ENCODE peak calls at places on chromosomes 12 and 14, in seven cellular contexts. M, T, H, V, E, J and N are unnamed samples.

GRCh38 chr14:98715054-98715453 is 556.9 kb downstream of the BCL11B start:
- DNase-seq in M (no peak), T (no peak), H (no peak), V (no peak), E (no peak), J (no peak), N (no peak)

GRCh38 chr14:105900398-105901160 is 374.2 kb downstream of the TMEM121 start:
- DNase-seq in M (no peak), T (no peak), H (peak), V (no peak), E (no peak), J (no peak), N (no peak)

GRCh38 chr12:92602476-92602875 is 100.3 kb upstream of the PLEKHG7 start:
- DNase-seq in M (peak), T (no peak), H (no peak), V (no peak), E (no peak), J (no peak), N (no peak)

GRCh38 chr14:64303471-64303917 is 9.3 kb upstream of the ESR2 start:
- DNase-seq in M (peak), T (no peak), H (no peak), V (peak), E (no peak), J (no peak), N (peak)

GRCh38 chr12:91769736-91770135 is 375.9 kb downstream of the BTG1 start:
- DNase-seq in M (no peak), T (no peak), H (no peak), V (no peak), E (no peak), J (no peak), N (no peak)

GRCh38 chr12:96534339-96534738 is 45.0 kb downstream of the CFAP54 start:
- DNase-seq in M (no peak), T (no peak), H (no peak), V (no peak), E (no peak), J (no peak), N (no peak)

GRCh38 chr14:87332001-87332400 is 661.0 kb downstream of the GALC start:
- DNase-seq in M (no peak), T (no peak), H (no peak), V (no peak), E (no peak), J (no peak), N (no peak)

GRCh38 chr12:24888813-24889212 is 60.1 kb downstream of the BCAT1 start:
- DNase-seq in M (no peak), T (no peak), H (no peak), V (no peak), E (no peak), J (no peak), N (no peak)

GRCh38 chr14:56474419-56475022 is 105.1 kb upstream of the TMEM260 start:
- DNase-seq in M (peak), T (no peak), H (no peak), V (peak), E (no peak), J (no peak), N (peak)

GRCh38 chr14:105863296-105864108 is 337.1 kb downstream of the TMEM121 start:
- DNase-seq in M (no peak), T (no peak), H (no peak), V (no peak), E (no peak), J (peak), N (no peak)

GRCh38 chr14:72549848-72550247 is 344.1 kb downstream of the DPF3 start:
- DNase-seq in M (no peak), T (no peak), H (no peak), V (no peak), E (no peak), J (no peak), N (no peak)

GRCh38 chr12:50934981-50935807 is 17.1 kb upstream of the HIGD1C start:
- DNase-seq in M (no peak), T (no peak), H (no peak), V (no peak), E (no peak), J (no peak), N (no peak)

GRCh38 chr12:130948136-130948535 is 5.6 kb upstream of the ADGRD1 start:
- DNase-seq in M (no peak), T (no peak), H (no peak), V (no peak), E (no peak), J (no peak), N (peak)

GRCh38 chr14:69014829-69015259 is 35.7 kb upstream of the ACTN1 start:
- DNase-seq in M (no peak), T (no peak), H (no peak), V (no peak), E (no peak), J (no peak), N (no peak)

GRCh38 chr14:49992901-49993335 is 100.0 kb downstream of the ARF6 start:
- DNase-seq in M (no peak), T (peak), H (peak), V (no peak), E (no peak), J (no peak), N (no peak)

GRCh38 chr14:23559010-23559920 is 3.2 kb downstream of the THTPA start:
- DNase-seq in M (peak), T (peak), H (no peak), V (peak), E (peak), J (peak), N (no peak)

GRCh38 chr14:48096869-48097268 is 421.5 kb upstream of the MDGA2 start:
- DNase-seq in M (no peak), T (no peak), H (no peak), V (no peak), E (no peak), J (no peak), N (no peak)

GRCh38 chr12:94010307-94010706 is 138.1 kb upstream of the PLXNC1 start:
- DNase-seq in M (no peak), T (no peak), H (no peak), V (no peak), E (no peak), J (no peak), N (no peak)

GRCh38 chr12:90683871-90684270 is 271.1 kb downstream of the CCER1 start:
- DNase-seq in M (no peak), T (no peak), H (no peak), V (no peak), E (no peak), J (no peak), N (no peak)

GRCh38 chr14:104986487-104987164 is 1.0 kb downstream of the CLBA1 start:
- DNase-seq in M (no peak), T (no peak), H (no peak), V (no peak), E (no peak), J (peak), N (no peak)

GRCh38 chr12:39807043-39807442 is 187.4 kb upstream of the ABCD2 start:
- DNase-seq in M (peak), T (no peak), H (no peak), V (no peak), E (no peak), J (no peak), N (no peak)

GRCh38 chr12:46342562-46343033 is 30.0 kb downstream of the SLC38A2 start:
- DNase-seq in M (peak), T (no peak), H (peak), V (peak), E (no peak), J (no peak), N (no peak)

GRCh38 chr12:70448371-70448770 is 82.3 kb downstream of the KCNMB4 start:
- DNase-seq in M (no peak), T (no peak), H (peak), V (no peak), E (no peak), J (no peak), N (no peak)

GRCh38 chr12:92439397-92439779 is 263.4 kb upstream of the PLEKHG7 start:
- DNase-seq in M (peak), T (no peak), H (no peak), V (no peak), E (no peak), J (no peak), N (no peak)

GRCh38 chr14:32595496-32595895 is 266.4 kb downstream of the AKAP6 start:
- DNase-seq in M (no peak), T (no peak), H (no peak), V (no peak), E (no peak), J (no peak), N (no peak)

GRCh38 chr14:26199599-26200370 is 398.0 kb downstream of the NOVA1 start:
- DNase-seq in M (no peak), T (no peak), H (no peak), V (no peak), E (no peak), J (no peak), N (no peak)

GRCh38 chr12:124730455-124730932 is 133.2 kb downstream of the SCARB1 start:
- DNase-seq in M (peak), T (no peak), H (peak), V (peak), E (no peak), J (no peak), N (peak)

GRCh38 chr12:124753993-124754392 is 109.7 kb downstream of the SCARB1 start:
- DNase-seq in M (no peak), T (no peak), H (no peak), V (no peak), E (no peak), J (no peak), N (no peak)

GRCh38 chr12:132147423-132148367 is 3.4 kb downstream of the NOC4L start:
- DNase-seq in M (no peak), T (no peak), H (no peak), V (no peak), E (no peak), J (no peak), N (no peak)

GRCh38 chr12:44859998-44860689 is 16.0 kb downstream of the NELL2 start:
- DNase-seq in M (no peak), T (no peak), H (no peak), V (no peak), E (no peak), J (no peak), N (no peak)

GRCh38 chr12:108381793-108382436 is 42.8 kb upstream of the CMKLR1 start:
- DNase-seq in M (peak), T (no peak), H (no peak), V (no peak), E (no peak), J (no peak), N (no peak)